ENCODE peak calls at places on chromosomes 6 and 20, in four cellular contexts. M is mesendoderm, Y is IMR-90, W is H1. H is an unnamed sample.

GRCh38 chr6:158168054-158168303 is at the start of gene SERAC1:
- DNase-seq in M (no peak), Y (no peak), W (peak; percentile 99), H (no peak)

GRCh38 chr20:19783966-19784401 is 25.9 kb downstream of the RIN2 start:
- DNase-seq in M (no peak), Y (peak; percentile 82), W (no peak), H (no peak)

GRCh38 chr6:139927236-139927635 is 552.8 kb upstream of the CITED2 start:
- DNase-seq in M (no peak), Y (peak; percentile 93), W (no peak), H (no peak)

GRCh38 chr6:128807577-128807976 is 75.4 kb upstream of the LAMA2 start:
- DNase-seq in M (peak; percentile 65), Y (peak; percentile 60), W (no peak), H (no peak)

GRCh38 chr6:108666656-108667260 is 106.0 kb downstream of the FOXO3 start:
- DNase-seq in M (no peak), Y (no peak), W (no peak), H (no peak)

GRCh38 chr6:154386848-154387717 is 30.5 kb upstream of the IPCEF1 start:
- DNase-seq in M (no peak), Y (peak; percentile 97), W (no peak), H (no peak)

GRCh38 chr6:146545608-146546007 is 2.0 kb downstream of the RAB32 start:
- DNase-seq in M (peak; percentile 35), Y (peak; percentile 84), W (no peak), H (no peak)

GRCh38 chr20:38299963-38300362 is 4.0 kb upstream of the BPI start:
- DNase-seq in M (peak; percentile 77), Y (no peak), W (no peak), H (peak; percentile 60)

GRCh38 chr6:89797317-89797716 is 22.3 kb downstream of the MDN1 start:
- DNase-seq in M (no peak), Y (peak; percentile 74), W (no peak), H (no peak)

GRCh38 chr20:38156280-38156679 is 8.8 kb downstream of the TGM2 start:
- DNase-seq in M (no peak), Y (no peak), W (no peak), H (no peak)

GRCh38 chr6:69796081-69796626 is 656 bp downstream of the LMBRD1 start:
- DNase-seq in M (peak; percentile 95), Y (peak; percentile 45), W (no peak), H (peak; percentile 77)

GRCh38 chr6:28977351-28978136 is 27.6 kb downstream of the ZNF311 start:
- DNase-seq in M (no peak), Y (peak; percentile 50), W (no peak), H (peak; percentile 53)

GRCh38 chr6:109241199-109241598 is 141.1 kb downstream of the CD164 start:
- DNase-seq in M (no peak), Y (no peak), W (no peak), H (no peak)

GRCh38 chr6:32166411-32167061 is 2.1 kb downstream of the EGFL8 start:
- DNase-seq in M (peak; percentile 82), Y (no peak), W (peak; percentile 92), H (peak; percentile 91)

GRCh38 chr20:46027245-46027853 is 1.7 kb upstream of the SLC12A5 start:
- DNase-seq in M (peak; percentile 72), Y (peak; percentile 61), W (peak; percentile 57), H (no peak)

GRCh38 chr20:61680096-61680495 is 385.6 kb downstream of the TAF4 start:
- DNase-seq in M (no peak), Y (no peak), W (no peak), H (no peak)

GRCh38 chr20:63519765-63520593 is 586 bp upstream of the PPDPF start:
- DNase-seq in M (no peak), Y (peak; percentile 29), W (peak; percentile 86), H (peak; percentile 80)

GRCh38 chr6:130853555-130854183 is 26.5 kb downstream of the SMLR1 start:
- DNase-seq in M (peak; percentile 39), Y (peak; percentile 73), W (no peak), H (no peak)

GRCh38 chr6:7633361-7633760 is 43.4 kb downstream of the SNRNP48 start:
- DNase-seq in M (no peak), Y (peak; percentile 45), W (no peak), H (no peak)

DNA sequence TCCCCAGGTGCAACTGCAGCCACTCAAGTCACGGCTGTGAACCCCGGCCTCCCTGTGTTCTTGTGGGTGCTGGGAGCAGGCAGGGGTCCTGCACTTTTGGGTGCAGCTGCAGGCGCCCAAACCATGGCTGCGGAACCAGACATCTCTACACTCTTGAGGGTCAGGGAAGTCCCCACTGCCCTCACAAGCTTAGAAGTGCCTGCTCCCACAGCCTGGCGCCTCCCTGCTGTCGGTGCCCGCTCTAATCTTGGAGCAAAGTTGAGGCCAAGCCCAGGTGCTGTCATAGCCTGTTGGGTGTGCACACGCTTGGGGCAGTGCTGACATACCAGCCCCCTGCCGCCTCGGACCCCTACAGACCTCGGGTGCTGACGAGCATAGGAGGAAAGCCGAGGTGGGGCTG is 6.2 kb downstream of the DEFB132 start:
- DNase-seq in M (no peak), Y (no peak), W (no peak), H (no peak)
- H4K5ac ChIP-seq in M (no peak overlapping the region), Y (no peak overlapping the region), W (no peak overlapping the region), H (no peak overlapping the region)

GRCh38 chr6:41568585-41569384 is 22.6 kb downstream of the FOXP4 start:
- DNase-seq in M (no peak), Y (peak; percentile 49), W (no peak), H (no peak)
- H4K8ac ChIP-seq in M (no peak overlapping the region), Y (no peak overlapping the region), W (no peak overlapping the region), H (no peak overlapping the region)

DNA sequence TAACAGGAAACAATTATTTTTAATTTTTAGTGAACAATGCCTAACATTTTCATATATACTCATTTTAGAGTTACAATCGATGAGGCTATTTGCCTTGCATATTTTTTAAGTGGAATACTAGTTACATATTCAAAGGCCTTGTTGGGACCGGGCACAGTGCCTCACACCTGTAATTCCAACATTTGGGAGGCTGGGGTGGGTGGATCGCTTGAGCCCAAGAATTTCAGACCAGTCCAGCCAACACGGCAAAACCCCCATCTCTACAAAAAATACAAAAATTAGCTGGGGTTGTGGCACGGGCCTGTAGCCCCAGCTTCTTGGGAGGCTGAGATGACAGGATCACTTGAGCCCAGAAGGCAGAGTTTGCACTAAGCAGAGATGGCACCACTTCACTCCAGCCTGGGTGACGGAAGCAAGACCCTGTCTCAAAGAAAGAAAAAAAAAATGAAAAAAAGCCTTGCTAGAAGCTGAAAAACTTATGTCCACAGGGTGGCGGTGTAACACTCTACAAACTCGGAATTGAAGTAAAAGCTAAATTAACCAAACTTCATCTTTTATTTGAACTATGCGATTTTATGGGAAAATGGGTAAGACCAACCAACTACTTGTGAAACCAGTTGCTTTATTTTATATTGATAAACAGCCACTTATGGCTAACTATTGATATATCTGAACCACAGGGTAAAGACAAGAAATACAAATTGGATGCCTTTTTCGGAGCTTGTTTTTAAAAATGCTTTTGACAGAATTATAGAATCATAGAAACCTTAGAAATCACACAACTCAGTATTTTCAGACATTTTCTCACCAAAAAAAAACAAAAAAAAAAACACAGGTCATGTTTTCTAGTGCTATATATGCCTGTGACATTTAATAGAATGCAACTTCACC is 24.1 kb upstream of the ROS1 start:
- DNase-seq in M (peak; percentile 77), Y (peak; percentile 83), W (peak; percentile 56), H (peak; percentile 46)
- H2BK120ac ChIP-seq in M (no peak overlapping the region), Y (peak overlapping the region; percentile 97), W (no peak overlapping the region), H (no peak overlapping the region)

DNA sequence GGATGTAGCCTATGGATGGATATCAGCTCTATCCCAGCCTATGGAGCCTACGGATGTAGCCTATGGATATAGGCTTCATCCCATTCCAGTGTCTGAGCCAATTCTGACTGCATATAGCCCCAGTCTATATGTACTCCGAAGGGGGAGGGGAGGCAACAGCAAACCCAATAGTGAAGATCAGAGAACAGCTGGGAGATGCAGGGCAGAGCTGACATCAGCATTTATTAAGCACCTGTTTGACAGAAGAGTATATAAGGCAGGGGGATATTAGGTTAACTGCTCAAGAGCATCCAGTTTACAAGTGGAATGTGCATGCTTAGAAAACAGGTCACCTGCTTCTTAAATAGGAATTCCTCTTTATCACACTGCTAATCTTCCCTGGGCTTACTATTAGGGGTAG is 85.2 kb downstream of the TNFAIP3 start:
- DNase-seq in M (no peak), Y (no peak), W (no peak), H (no peak)
- H4K5ac ChIP-seq in M (no peak overlapping the region), Y (no peak overlapping the region), W (no peak overlapping the region), H (no peak overlapping the region)

GRCh38 chr6:81589465-81590313 is 162.8 kb downstream of the TENT5A start:
- DNase-seq in M (no peak), Y (no peak), W (no peak), H (no peak)

GRCh38 chr6:81590314-81590691 is 162.2 kb downstream of the TENT5A start:
- DNase-seq in M (no peak), Y (no peak), W (no peak), H (no peak)

DNA sequence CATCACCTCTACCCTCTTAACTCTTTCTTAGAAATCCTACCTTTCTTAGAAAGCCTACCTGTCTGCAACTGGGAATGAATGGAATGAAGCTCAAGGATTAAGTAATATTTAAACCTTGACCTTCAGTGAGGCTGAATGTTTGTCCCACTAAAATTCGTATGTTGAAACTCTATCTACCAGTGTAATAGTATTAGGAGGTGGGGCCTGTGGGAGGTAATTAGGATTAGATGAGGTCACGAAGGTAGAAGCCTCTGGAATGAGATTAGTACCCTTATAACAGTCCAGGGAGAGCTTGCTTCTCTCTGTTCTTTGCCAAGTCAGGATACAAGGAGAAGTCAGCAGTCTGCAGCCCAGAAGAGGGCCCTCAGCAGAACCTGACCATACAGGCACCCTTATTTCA is 158.0 kb downstream of the TENT5A start:
- DNase-seq in M (no peak), Y (no peak), W (no peak), H (no peak)
- H4K8ac ChIP-seq in M (no peak overlapping the region), Y (no peak overlapping the region), W (no peak overlapping the region), H (no peak overlapping the region)

H was measured in H9.